ENCODE peak calls at places on chromosomes 6 and 20, in four cellular contexts. One of them, this sample, is unnamed. For H3K4me1, the result is how much of the 10 kb centered on the place peaks cover.

GRCh38 chr6:53615633-53616449 is 49.7 kb downstream of the KLHL31 start:
- DNase-seq in suprapubic skin: no peak
- DNase-seq in GM23338: peak
- DNase-seq in transverse colon: peak
- DNase-seq in this sample: no peak

GRCh38 chr20:52426856-52427255 is 235.3 kb upstream of the ZFP64 start:
- DNase-seq in transverse colon: no peak
- DNase-seq in GM23338: no peak
- DNase-seq in suprapubic skin: no peak
- DNase-seq in this sample: no peak

GRCh38 chr20:14210146-14210545 is 127.3 kb downstream of the FLRT3 start:
- DNase-seq in suprapubic skin: no peak
- DNase-seq in GM23338: no peak
- DNase-seq in transverse colon: no peak
- DNase-seq in this sample: no peak

GRCh38 chr20:6265204-6265904 is 142.5 kb upstream of the FERMT1 start:
- DNase-seq in GM23338: peak
- DNase-seq in transverse colon: no peak
- DNase-seq in suprapubic skin: no peak
- DNase-seq in this sample: no peak

GRCh38 chr20:41180599-41181333 is 43.4 kb downstream of the PLCG1 start:
- DNase-seq in transverse colon: no peak
- DNase-seq in suprapubic skin: no peak
- DNase-seq in GM23338: no peak
- DNase-seq in this sample: peak

GRCh38 chr6:34671801-34672656 is 24.5 kb downstream of the ILRUN start:
- DNase-seq in suprapubic skin: no peak
- DNase-seq in GM23338: no peak
- DNase-seq in transverse colon: peak
- DNase-seq in this sample: peak

GRCh38 chr20:16539280-16539679 is 34.0 kb downstream of the KIF16B start:
- DNase-seq in suprapubic skin: no peak
- DNase-seq in GM23338: no peak
- DNase-seq in transverse colon: peak
- DNase-seq in this sample: no peak

GRCh38 chr20:50320910-50321796 is 130.5 kb downstream of the CEBPB start:
- DNase-seq in GM23338: peak
- DNase-seq in suprapubic skin: peak
- DNase-seq in transverse colon: peak
- DNase-seq in this sample: peak

GRCh38 chr6:40936810-40937209 is 102.2 kb downstream of the UNC5CL start:
- DNase-seq in transverse colon: no peak
- DNase-seq in suprapubic skin: no peak
- DNase-seq in GM23338: no peak
- DNase-seq in this sample: no peak

GRCh38 chr6:16849280-16850210 is 88.3 kb upstream of the ATXN1 start:
- DNase-seq in transverse colon: peak
- DNase-seq in GM23338: peak
- DNase-seq in suprapubic skin: no peak
- DNase-seq in this sample: no peak

GRCh38 chr6:81241717-81242116 is 510.8 kb downstream of the TENT5A start:
- DNase-seq in GM23338: peak
- DNase-seq in transverse colon: no peak
- DNase-seq in suprapubic skin: no peak
- DNase-seq in this sample: no peak

GRCh38 chr20:57445298-57445697 is 54.1 kb downstream of the RBM38 start:
- DNase-seq in GM23338: no peak
- DNase-seq in suprapubic skin: no peak
- DNase-seq in transverse colon: peak
- DNase-seq in this sample: no peak

GRCh38 chr20:22080985-22081384 is 375.5 kb downstream of the PAX1 start:
- DNase-seq in suprapubic skin: no peak
- DNase-seq in GM23338: no peak
- DNase-seq in transverse colon: no peak
- DNase-seq in this sample: no peak

GRCh38 chr6:27956941-27957340 is at the start of gene OR2B6:
- DNase-seq in suprapubic skin: no peak
- DNase-seq in GM23338: no peak
- DNase-seq in transverse colon: no peak
- DNase-seq in this sample: no peak

GRCh38 chr6:33607784-33608161 is 13.3 kb upstream of the ITPR3 start:
- DNase-seq in suprapubic skin: no peak
- DNase-seq in transverse colon: peak
- DNase-seq in GM23338: peak
- DNase-seq in this sample: peak
- TF ChIP-seq POLR2AphosphoS5 in suprapubic skin: no peak
- TF ChIP-seq POLR2AphosphoS5 in transverse colon: no peak
- TF ChIP-seq POLR2AphosphoS5 in GM23338: no peak
- TF ChIP-seq POLR2AphosphoS5 in this sample: no peak

DNA sequence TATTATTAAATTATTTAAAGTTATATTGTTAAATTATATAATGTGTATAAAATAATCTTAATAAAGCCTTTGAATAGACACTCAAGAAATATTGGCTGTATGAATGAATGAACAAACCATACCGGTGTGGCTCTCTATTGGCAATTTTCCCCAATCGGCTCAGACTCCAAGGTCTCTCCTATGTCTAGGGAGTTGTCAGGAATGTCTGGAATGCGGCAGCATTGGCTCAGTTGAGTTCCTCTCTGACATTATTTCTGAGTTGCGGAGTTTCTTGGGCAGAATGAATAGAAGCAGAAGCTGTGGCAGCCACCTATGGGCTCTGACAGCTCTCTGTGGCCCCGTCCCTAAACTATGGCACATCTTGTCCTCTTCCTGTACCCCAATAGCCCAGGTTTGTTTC is 111.0 kb downstream of the SOBP start:
- DNase-seq in GM23338: peak
- DNase-seq in transverse colon: peak
- DNase-seq in suprapubic skin: no peak
- DNase-seq in this sample: no peak
- H3K4me1 ChIP-seq in GM23338: half or more
- H3K4me1 ChIP-seq in transverse colon: under half
- H3K4me1 ChIP-seq in suprapubic skin: under half
- H3K4me1 ChIP-seq in this sample: under half

DNA sequence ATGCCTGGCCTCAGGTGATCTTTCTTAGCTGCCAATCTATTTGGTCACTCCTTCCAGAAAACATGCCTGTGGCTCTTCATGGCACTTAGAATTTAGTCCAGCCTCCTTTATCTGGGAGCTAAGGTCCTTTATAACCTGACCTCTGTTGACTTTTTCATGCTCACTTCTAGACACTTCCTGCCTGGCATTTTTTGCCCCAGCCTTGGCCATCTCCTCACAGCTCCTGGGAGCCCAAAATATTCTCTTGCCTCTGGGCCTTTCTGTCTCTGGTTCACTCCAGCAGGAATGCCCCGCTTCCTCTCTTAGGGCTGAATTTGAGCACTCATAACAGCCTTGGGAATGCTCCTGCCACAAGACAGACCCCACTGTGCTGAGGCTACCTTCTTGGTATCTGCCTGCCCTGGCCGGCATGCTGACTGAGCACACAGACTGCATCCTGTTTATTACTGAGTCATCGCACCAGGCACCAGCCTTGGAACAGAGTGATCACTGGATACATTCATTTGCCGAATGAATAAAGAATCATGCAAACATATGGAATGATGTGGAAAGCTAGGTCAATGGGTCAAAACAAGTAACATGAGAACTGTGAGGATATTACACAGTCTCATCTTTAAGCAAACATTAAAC is 5.8 kb upstream of the EEF1E1 start:
- DNase-seq in GM23338: no peak
- DNase-seq in suprapubic skin: no peak
- DNase-seq in transverse colon: no peak
- DNase-seq in this sample: no peak
- TF ChIP-seq POLR2AphosphoS5 in GM23338: no peak
- TF ChIP-seq POLR2AphosphoS5 in suprapubic skin: no peak
- TF ChIP-seq POLR2AphosphoS5 in transverse colon: no peak
- TF ChIP-seq POLR2AphosphoS5 in this sample: no peak

GRCh38 chr6:75207211-75207984 is 1.5 kb upstream of the COL12A1 start:
- DNase-seq in GM23338: peak
- DNase-seq in suprapubic skin: no peak
- DNase-seq in transverse colon: no peak
- DNase-seq in this sample: peak

GRCh38 chr6:75204959-75205775 is 686 bp downstream of the COL12A1 start:
- DNase-seq in GM23338: peak
- DNase-seq in suprapubic skin: peak
- DNase-seq in transverse colon: peak
- DNase-seq in this sample: peak

GRCh38 chr6:75205776-75206334 is at the start of gene COL12A1:
- DNase-seq in suprapubic skin: peak
- DNase-seq in transverse colon: peak
- DNase-seq in GM23338: peak
- DNase-seq in this sample: peak

GRCh38 chr6:75204222-75204958 is 1.5 kb downstream of the COL12A1 start:
- DNase-seq in transverse colon: peak
- DNase-seq in GM23338: peak
- DNase-seq in suprapubic skin: peak
- DNase-seq in this sample: peak

GRCh38 chr6:75206338-75207210 is 721 bp upstream of the COL12A1 start:
- DNase-seq in transverse colon: no peak
- DNase-seq in suprapubic skin: no peak
- DNase-seq in GM23338: peak
- DNase-seq in this sample: peak
- H3K4me1 ChIP-seq in transverse colon: under half
- H3K4me1 ChIP-seq in suprapubic skin: half or more
- H3K4me1 ChIP-seq in GM23338: under half
- H3K4me1 ChIP-seq in this sample: under half

GRCh38 chr20:56222201-56222600 is 26.3 kb upstream of the MC3R start:
- DNase-seq in suprapubic skin: no peak
- DNase-seq in GM23338: no peak
- DNase-seq in transverse colon: no peak
- DNase-seq in this sample: no peak

GRCh38 chr20:56215115-56215514 is 33.4 kb upstream of the MC3R start:
- DNase-seq in suprapubic skin: no peak
- DNase-seq in transverse colon: no peak
- DNase-seq in GM23338: no peak
- DNase-seq in this sample: no peak

GRCh38 chr20:56223352-56223751 is 25.2 kb upstream of the MC3R start:
- DNase-seq in transverse colon: no peak
- DNase-seq in suprapubic skin: no peak
- DNase-seq in GM23338: no peak
- DNase-seq in this sample: no peak

GRCh38 chr20:56222945-56223344 is 25.6 kb upstream of the MC3R start:
- DNase-seq in transverse colon: no peak
- DNase-seq in GM23338: no peak
- DNase-seq in suprapubic skin: no peak
- DNase-seq in this sample: no peak

GRCh38 chr20:56217820-56218219 is 30.7 kb upstream of the MC3R start:
- DNase-seq in suprapubic skin: no peak
- DNase-seq in transverse colon: no peak
- DNase-seq in GM23338: no peak
- DNase-seq in this sample: no peak
- TF ChIP-seq POLR2AphosphoS5 in suprapubic skin: no peak
- TF ChIP-seq POLR2AphosphoS5 in transverse colon: no peak
- TF ChIP-seq POLR2AphosphoS5 in GM23338: no peak
- TF ChIP-seq POLR2AphosphoS5 in this sample: no peak

GRCh38 chr20:47710665-47711045 is 74.6 kb downstream of the SULF2 start:
- DNase-seq in transverse colon: no peak
- DNase-seq in suprapubic skin: no peak
- DNase-seq in GM23338: no peak
- DNase-seq in this sample: no peak

GRCh38 chr20:47713163-47713562 is 72.1 kb downstream of the SULF2 start:
- DNase-seq in transverse colon: no peak
- DNase-seq in GM23338: no peak
- DNase-seq in suprapubic skin: no peak
- DNase-seq in this sample: no peak

GRCh38 chr20:47708953-47709833 is 76.1 kb downstream of the SULF2 start:
- DNase-seq in transverse colon: no peak
- DNase-seq in suprapubic skin: no peak
- DNase-seq in GM23338: no peak
- DNase-seq in this sample: no peak

GRCh38 chr20:47713941-47714450 is 71.3 kb downstream of the SULF2 start:
- DNase-seq in suprapubic skin: peak
- DNase-seq in GM23338: no peak
- DNase-seq in transverse colon: no peak
- DNase-seq in this sample: no peak

GRCh38 chr20:47711046-47711752 is 74.1 kb downstream of the SULF2 start:
- DNase-seq in GM23338: no peak
- DNase-seq in transverse colon: peak
- DNase-seq in suprapubic skin: no peak
- DNase-seq in this sample: no peak
- H3K4me1 ChIP-seq in GM23338: under half
- H3K4me1 ChIP-seq in transverse colon: under half
- H3K4me1 ChIP-seq in suprapubic skin: under half
- H3K4me1 ChIP-seq in this sample: under half

GRCh38 chr20:44172572-44172950 is 14.4 kb downstream of the JPH2 start:
- DNase-seq in suprapubic skin: no peak
- DNase-seq in transverse colon: no peak
- DNase-seq in GM23338: no peak
- DNase-seq in this sample: no peak

GRCh38 chr20:44173846-44174245 is 13.1 kb downstream of the JPH2 start:
- DNase-seq in transverse colon: no peak
- DNase-seq in suprapubic skin: no peak
- DNase-seq in GM23338: no peak
- DNase-seq in this sample: no peak

GRCh38 chr20:44173116-44173515 is 13.9 kb downstream of the JPH2 start:
- DNase-seq in suprapubic skin: no peak
- DNase-seq in transverse colon: no peak
- DNase-seq in GM23338: no peak
- DNase-seq in this sample: no peak

GRCh38 chr20:44170796-44171410 is 16.1 kb downstream of the JPH2 start:
- DNase-seq in suprapubic skin: no peak
- DNase-seq in GM23338: no peak
- DNase-seq in transverse colon: no peak
- DNase-seq in this sample: no peak

GRCh38 chr20:44171775-44172571 is 15.0 kb downstream of the JPH2 start:
- DNase-seq in transverse colon: no peak
- DNase-seq in GM23338: no peak
- DNase-seq in suprapubic skin: no peak
- DNase-seq in this sample: no peak
- TF ChIP-seq POLR2AphosphoS5 in transverse colon: no peak
- TF ChIP-seq POLR2AphosphoS5 in GM23338: no peak
- TF ChIP-seq POLR2AphosphoS5 in suprapubic skin: no peak
- TF ChIP-seq POLR2AphosphoS5 in this sample: no peak

DNA sequence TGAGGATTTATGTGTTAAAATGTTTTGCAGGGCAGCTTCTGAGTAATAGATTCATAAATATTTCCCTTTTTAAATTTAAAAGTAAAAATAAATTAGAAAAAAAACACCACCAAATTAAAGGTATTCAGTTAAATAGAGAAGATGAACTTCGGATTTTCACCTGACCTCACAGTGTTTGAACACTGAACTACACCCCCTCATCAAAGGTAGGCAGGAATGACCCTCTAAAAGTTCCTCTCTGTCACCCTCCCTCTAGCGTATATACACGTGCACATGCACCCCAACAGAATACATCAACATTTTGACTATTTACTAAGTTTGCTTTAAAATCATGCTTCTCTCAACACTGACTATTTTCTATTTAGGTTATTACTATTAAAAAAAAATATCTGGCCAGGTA is 528.3 kb downstream of the QKI start:
- DNase-seq in suprapubic skin: no peak
- DNase-seq in transverse colon: no peak
- DNase-seq in GM23338: no peak
- DNase-seq in this sample: no peak
- H3K4me1 ChIP-seq in suprapubic skin: half or more
- H3K4me1 ChIP-seq in transverse colon: under half
- H3K4me1 ChIP-seq in GM23338: half or more
- H3K4me1 ChIP-seq in this sample: under half

GRCh38 chr20:38752029-38752428 is 3.8 kb downstream of the ACTR5 start:
- DNase-seq in transverse colon: no peak
- DNase-seq in GM23338: no peak
- DNase-seq in suprapubic skin: no peak
- DNase-seq in this sample: no peak
- TF ChIP-seq POLR2AphosphoS5 in transverse colon: no peak
- TF ChIP-seq POLR2AphosphoS5 in GM23338: no peak
- TF ChIP-seq POLR2AphosphoS5 in suprapubic skin: no peak
- TF ChIP-seq POLR2AphosphoS5 in this sample: no peak